ENCODE peak calls at places on chromosomes 5 and 9, in five cellular contexts. C is endothelial cell of umbilical vein, N is AG09309, M is AG04450, P is HuH-7. J is an unnamed sample.

GRCh38 chr5:172452398-172453205 is 1.7 kb downstream of the SH3PXD2B start:
- DNase-seq in C (peak), N (peak), M (no peak), P (no peak), J (no peak)

GRCh38 chr9:752201-752600 is 89.3 kb upstream of the DMRT1 start:
- DNase-seq in C (peak), N (peak), M (peak), P (no peak), J (no peak)

GRCh38 chr5:118590806-118591205 is 397.5 kb downstream of the DTWD2 start:
- DNase-seq in C (no peak), N (no peak), M (no peak), P (no peak), J (no peak)

GRCh38 chr9:77011973-77012817 is 7.3 kb upstream of the FOXB2 start:
- DNase-seq in C (peak), N (no peak), M (no peak), P (peak), J (no peak)

GRCh38 chr9:131594906-131595675 is 49.8 kb downstream of the PRRT1B start:
- DNase-seq in C (no peak), N (no peak), M (no peak), P (no peak), J (no peak)

GRCh38 chr5:14445581-14446290 is 135.9 kb upstream of the OTULINL start:
- DNase-seq in C (peak), N (no peak), M (no peak), P (no peak), J (no peak)

GRCh38 chr5:18236386-18236785 is 602.1 kb downstream of the TAF11L14 start:
- DNase-seq in C (no peak), N (no peak), M (no peak), P (no peak), J (no peak)

GRCh38 chr5:156892223-156892622 is 42.1 kb downstream of the PPP1R2B start:
- DNase-seq in C (no peak), N (no peak), M (no peak), P (peak), J (no peak)

GRCh38 chr5:98333921-98334320 is 439.5 kb upstream of the RGMB start:
- DNase-seq in C (no peak), N (no peak), M (no peak), P (no peak), J (no peak)

GRCh38 chr5:14146725-14147124 is 3.6 kb downstream of the TRIO start:
- DNase-seq in C (no peak), N (no peak), M (no peak), P (no peak), J (no peak)

GRCh38 chr5:14873790-14874189 is 2.2 kb upstream of the ANKH start:
- DNase-seq in C (no peak), N (no peak), M (no peak), P (no peak), J (no peak)

GRCh38 chr5:424259-425110 is 18.5 kb upstream of the EXOC3 start:
- DNase-seq in C (no peak), N (no peak), M (no peak), P (no peak), J (no peak)

GRCh38 chr5:127885176-127885575 is 182.0 kb downstream of the CCDC192 start:
- DNase-seq in C (peak), N (no peak), M (no peak), P (no peak), J (no peak)

GRCh38 chr5:80408976-80409926 is 1.4 kb downstream of the ZFYVE16 start:
- DNase-seq in C (peak), N (no peak), M (no peak), P (no peak), J (no peak)

GRCh38 chr9:16033921-16034320 is 481.1 kb downstream of the CCDC171 start:
- DNase-seq in C (no peak), N (no peak), M (no peak), P (no peak), J (no peak)

GRCh38 chr9:16726718-16727451 is 143.6 kb downstream of the BNC2 start:
- DNase-seq in C (peak), N (peak), M (peak), P (no peak), J (no peak)

GRCh38 chr9:114026335-114026734 is 51.8 kb downstream of the AMBP start:
- DNase-seq in C (no peak), N (no peak), M (no peak), P (no peak), J (no peak)

GRCh38 chr9:131382850-131383729 is 10.8 kb upstream of the PRRC2B start:
- DNase-seq in C (peak), N (peak), M (peak), P (peak), J (no peak)

GRCh38 chr5:10393491-10393890 is 40.0 kb downstream of the MARCHF6 start:
- DNase-seq in C (no peak), N (peak), M (no peak), P (no peak), J (no peak)

GRCh38 chr5:107813559-107813958 is 142.8 kb upstream of the EFNA5 start:
- DNase-seq in C (no peak), N (no peak), M (no peak), P (no peak), J (no peak)

GRCh38 chr5:127963931-127964330 is 119.6 kb upstream of the SLC12A2 start:
- DNase-seq in C (no peak), N (no peak), M (no peak), P (no peak), J (no peak)

GRCh38 chr9:3875371-3876132 is 349.8 kb upstream of the RFX3 start:
- DNase-seq in C (peak), N (peak), M (peak), P (no peak), J (no peak)

GRCh38 chr5:35136386-35136785 is 88.6 kb upstream of the AGXT2 start:
- DNase-seq in C (no peak), N (peak), M (peak), P (no peak), J (no peak)

GRCh38 chr5:181241393-181241975 is 2.2 kb downstream of the RACK1 start:
- DNase-seq in C (peak), N (peak), M (no peak), P (no peak), J (no peak)

GRCh38 chr5:3210531-3210930 is 385.1 kb upstream of the IRX1 start:
- DNase-seq in C (no peak), N (no peak), M (no peak), P (no peak), J (no peak)

GRCh38 chr5:169301386-169301930 is 519 bp upstream of the SLIT3 start:
- DNase-seq in C (no peak), N (no peak), M (no peak), P (no peak), J (no peak)

GRCh38 chr9:133737071-133737773 is 930 bp downstream of the SARDH start:
- DNase-seq in C (no peak), N (no peak), M (no peak), P (no peak), J (no peak)

GRCh38 chr9:112541690-112542089 is 55.1 kb downstream of the KIAA1958 start:
- DNase-seq in C (no peak), N (no peak), M (no peak), P (no peak), J (no peak)

GRCh38 chr5:78778538-78778937 is 130.0 kb upstream of the LHFPL2 start:
- DNase-seq in C (no peak), N (no peak), M (peak), P (no peak), J (no peak)

GRCh38 chr9:127588740-127589506 is 23.2 kb upstream of the STXBP1 start:
- DNase-seq in C (peak), N (no peak), M (no peak), P (no peak), J (no peak)